ENCODE peak calls at places on chromosome 2, in nine cellular contexts. One of them, this sample, is unnamed.
A peak's percentile ranks its signal among the peaks of the same experiment; 100 is the strongest.

GRCh38 chr2:25076749-25077148 is 34.9 kb downstream of the EFR3B start:
- DNase-seq in right atrium auricular region: no peak
- DNase-seq in mucosa of descending colon: no peak
- DNase-seq in fibroblast of villous mesenchyme: no peak
- DNase-seq in cardiac muscle cell: no peak
- DNase-seq in GM06990: no peak
- DNase-seq in BJ: no peak
- DNase-seq in cardiac fibroblast: no peak
- DNase-seq in OCI-LY7: no peak
- DNase-seq in this sample: peak; percentile 25

GRCh38 chr2:105796791-105797190 is 52.1 kb downstream of the NCK2 start:
- DNase-seq in right atrium auricular region: no peak
- DNase-seq in mucosa of descending colon: no peak
- DNase-seq in fibroblast of villous mesenchyme: no peak
- DNase-seq in cardiac muscle cell: no peak
- DNase-seq in OCI-LY7: no peak
- DNase-seq in cardiac fibroblast: peak; percentile 44
- DNase-seq in GM06990: no peak
- DNase-seq in BJ: no peak
- DNase-seq in this sample: no peak

GRCh38 chr2:61950133-61950560 is 44.7 kb downstream of the COMMD1 start:
- DNase-seq in mucosa of descending colon: no peak
- DNase-seq in fibroblast of villous mesenchyme: peak; percentile 70
- DNase-seq in OCI-LY7: no peak
- DNase-seq in cardiac fibroblast: no peak
- DNase-seq in right atrium auricular region: no peak
- DNase-seq in cardiac muscle cell: no peak
- DNase-seq in BJ: no peak
- DNase-seq in GM06990: no peak
- DNase-seq in this sample: no peak

GRCh38 chr2:10161961-10162441 is 39.5 kb downstream of the RRM2 start:
- DNase-seq in GM06990: no peak
- DNase-seq in cardiac muscle cell: no peak
- DNase-seq in OCI-LY7: no peak
- DNase-seq in cardiac fibroblast: peak; percentile 64
- DNase-seq in mucosa of descending colon: peak; percentile 18
- DNase-seq in fibroblast of villous mesenchyme: no peak
- DNase-seq in BJ: no peak
- DNase-seq in right atrium auricular region: no peak
- DNase-seq in this sample: no peak

GRCh38 chr2:218039171-218039570 is 29.9 kb upstream of the RUFY4 start:
- DNase-seq in cardiac fibroblast: peak; percentile 74
- DNase-seq in right atrium auricular region: no peak
- DNase-seq in mucosa of descending colon: no peak
- DNase-seq in GM06990: no peak
- DNase-seq in OCI-LY7: no peak
- DNase-seq in BJ: no peak
- DNase-seq in fibroblast of villous mesenchyme: no peak
- DNase-seq in cardiac muscle cell: no peak
- DNase-seq in this sample: no peak

GRCh38 chr2:165536861-165537499 is 67.5 kb downstream of the CSRNP3 start:
- DNase-seq in cardiac muscle cell: no peak
- DNase-seq in GM06990: no peak
- DNase-seq in mucosa of descending colon: no peak
- DNase-seq in BJ: no peak
- DNase-seq in right atrium auricular region: no peak
- DNase-seq in cardiac fibroblast: no peak
- DNase-seq in fibroblast of villous mesenchyme: no peak
- DNase-seq in OCI-LY7: no peak
- DNase-seq in this sample: no peak

GRCh38 chr2:98175811-98176210 is 88.8 kb downstream of the VWA3B start:
- DNase-seq in cardiac muscle cell: peak; percentile 21
- DNase-seq in GM06990: no peak
- DNase-seq in BJ: no peak
- DNase-seq in cardiac fibroblast: no peak
- DNase-seq in right atrium auricular region: no peak
- DNase-seq in fibroblast of villous mesenchyme: peak; percentile 6
- DNase-seq in mucosa of descending colon: peak; percentile 69
- DNase-seq in OCI-LY7: peak; percentile 59
- DNase-seq in this sample: no peak

GRCh38 chr2:172101008-172101706 is 1.5 kb downstream of the DLX2 start:
- DNase-seq in GM06990: no peak
- DNase-seq in mucosa of descending colon: no peak
- DNase-seq in fibroblast of villous mesenchyme: no peak
- DNase-seq in right atrium auricular region: no peak
- DNase-seq in cardiac muscle cell: no peak
- DNase-seq in cardiac fibroblast: no peak
- DNase-seq in BJ: no peak
- DNase-seq in OCI-LY7: no peak
- DNase-seq in this sample: no peak

GRCh38 chr2:237467447-237468179 is 19.4 kb upstream of the MLPH start:
- DNase-seq in cardiac fibroblast: no peak
- DNase-seq in mucosa of descending colon: no peak
- DNase-seq in fibroblast of villous mesenchyme: peak; percentile 33
- DNase-seq in cardiac muscle cell: no peak
- DNase-seq in OCI-LY7: no peak
- DNase-seq in GM06990: no peak
- DNase-seq in BJ: no peak
- DNase-seq in right atrium auricular region: no peak
- DNase-seq in this sample: no peak

GRCh38 chr2:237465515-237466227 is 21.4 kb upstream of the MLPH start:
- DNase-seq in GM06990: no peak
- DNase-seq in cardiac muscle cell: no peak
- DNase-seq in mucosa of descending colon: no peak
- DNase-seq in right atrium auricular region: no peak
- DNase-seq in cardiac fibroblast: peak; percentile 99
- DNase-seq in OCI-LY7: no peak
- DNase-seq in fibroblast of villous mesenchyme: peak; percentile 98
- DNase-seq in BJ: peak; percentile 86
- DNase-seq in this sample: no peak

GRCh38 chr2:237459741-237460174 is 27.3 kb upstream of the MLPH start:
- DNase-seq in OCI-LY7: no peak
- DNase-seq in BJ: peak; percentile 73
- DNase-seq in cardiac muscle cell: no peak
- DNase-seq in mucosa of descending colon: no peak
- DNase-seq in fibroblast of villous mesenchyme: peak; percentile 78
- DNase-seq in cardiac fibroblast: peak; percentile 96
- DNase-seq in GM06990: no peak
- DNase-seq in right atrium auricular region: no peak
- DNase-seq in this sample: no peak

GRCh38 chr2:237466266-237466665 is 20.8 kb upstream of the MLPH start:
- DNase-seq in right atrium auricular region: no peak
- DNase-seq in OCI-LY7: no peak
- DNase-seq in cardiac fibroblast: no peak
- DNase-seq in mucosa of descending colon: no peak
- DNase-seq in cardiac muscle cell: no peak
- DNase-seq in BJ: no peak
- DNase-seq in GM06990: no peak
- DNase-seq in fibroblast of villous mesenchyme: peak; percentile 97
- DNase-seq in this sample: no peak

GRCh38 chr2:237464757-237465391 is 22.2 kb upstream of the MLPH start:
- DNase-seq in cardiac muscle cell: no peak
- DNase-seq in fibroblast of villous mesenchyme: no peak
- DNase-seq in OCI-LY7: no peak
- DNase-seq in cardiac fibroblast: peak; percentile 53
- DNase-seq in right atrium auricular region: no peak
- DNase-seq in mucosa of descending colon: no peak
- DNase-seq in GM06990: no peak
- DNase-seq in BJ: no peak
- DNase-seq in this sample: no peak
- H3K4me3 ChIP-seq in cardiac muscle cell: no peak overlapping the region
- H3K4me3 ChIP-seq in fibroblast of villous mesenchyme: no peak overlapping the region
- H3K4me3 ChIP-seq in OCI-LY7: no peak overlapping the region
- H3K4me3 ChIP-seq in cardiac fibroblast: no peak overlapping the region
- H3K4me3 ChIP-seq in right atrium auricular region: no peak overlapping the region
- H3K4me3 ChIP-seq in mucosa of descending colon: no peak overlapping the region
- H3K4me3 ChIP-seq in GM06990: no peak overlapping the region
- H3K4me3 ChIP-seq in BJ: no peak overlapping the region
- H3K4me3 ChIP-seq in this sample: no peak overlapping the region

GRCh38 chr2:95276244-95276887 is 2.1 kb downstream of the PROM2 start:
- DNase-seq in cardiac fibroblast: no peak
- DNase-seq in mucosa of descending colon: no peak
- DNase-seq in fibroblast of villous mesenchyme: no peak
- DNase-seq in right atrium auricular region: no peak
- DNase-seq in BJ: no peak
- DNase-seq in cardiac muscle cell: no peak
- DNase-seq in GM06990: no peak
- DNase-seq in OCI-LY7: no peak
- DNase-seq in this sample: no peak

GRCh38 chr2:95276888-95277245 is 2.6 kb downstream of the PROM2 start:
- DNase-seq in fibroblast of villous mesenchyme: no peak
- DNase-seq in BJ: no peak
- DNase-seq in GM06990: no peak
- DNase-seq in cardiac muscle cell: no peak
- DNase-seq in cardiac fibroblast: no peak
- DNase-seq in mucosa of descending colon: no peak
- DNase-seq in OCI-LY7: no peak
- DNase-seq in right atrium auricular region: no peak
- DNase-seq in this sample: no peak

GRCh38 chr2:95275151-95275515 is 884 bp downstream of the PROM2 start:
- DNase-seq in mucosa of descending colon: no peak
- DNase-seq in cardiac fibroblast: no peak
- DNase-seq in BJ: no peak
- DNase-seq in OCI-LY7: no peak
- DNase-seq in cardiac muscle cell: no peak
- DNase-seq in GM06990: no peak
- DNase-seq in right atrium auricular region: no peak
- DNase-seq in fibroblast of villous mesenchyme: no peak
- DNase-seq in this sample: no peak

GRCh38 chr2:95274291-95275150 is at the start of gene PROM2:
- DNase-seq in OCI-LY7: no peak
- DNase-seq in GM06990: no peak
- DNase-seq in right atrium auricular region: no peak
- DNase-seq in fibroblast of villous mesenchyme: no peak
- DNase-seq in mucosa of descending colon: peak; percentile 91
- DNase-seq in BJ: no peak
- DNase-seq in cardiac fibroblast: no peak
- DNase-seq in cardiac muscle cell: no peak
- DNase-seq in this sample: no peak

DNA sequence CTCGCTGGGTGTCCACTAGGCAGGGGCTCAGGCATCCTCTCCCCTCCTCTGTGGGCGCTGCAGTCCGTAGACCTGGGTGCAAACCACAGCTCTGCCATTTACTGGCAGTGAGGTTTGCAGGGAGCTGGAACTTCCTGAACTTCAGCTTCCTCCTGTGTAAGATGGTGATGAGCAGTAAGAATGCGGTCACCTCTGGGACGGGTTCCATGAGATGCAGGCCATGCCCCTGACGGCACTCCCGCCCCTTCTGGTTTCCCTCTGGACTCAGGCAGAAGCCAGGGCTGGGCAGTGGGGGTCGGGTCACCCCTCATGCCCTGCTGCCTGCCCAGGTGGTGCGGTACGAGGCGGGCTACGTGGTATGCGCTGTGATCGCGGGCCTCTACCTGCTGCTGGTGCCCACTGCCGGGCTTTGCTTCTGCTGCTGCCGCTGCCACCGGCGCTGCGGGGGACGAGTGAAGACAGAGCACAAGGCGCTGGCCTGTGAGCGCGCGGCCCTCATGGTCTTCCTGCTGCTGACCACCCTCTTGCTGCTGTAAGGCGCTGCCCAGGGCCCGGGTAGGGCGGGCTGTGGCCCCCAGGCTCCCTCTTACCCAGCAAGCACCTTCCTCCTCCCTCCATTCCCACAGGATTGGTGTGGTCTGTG is 1.5 kb downstream of the PROM2 start:
- DNase-seq in OCI-LY7: no peak
- DNase-seq in GM06990: no peak
- DNase-seq in BJ: no peak
- DNase-seq in fibroblast of villous mesenchyme: no peak
- DNase-seq in mucosa of descending colon: peak; percentile 52
- DNase-seq in right atrium auricular region: no peak
- DNase-seq in cardiac muscle cell: no peak
- DNase-seq in cardiac fibroblast: peak; percentile 2
- DNase-seq in this sample: no peak
- H3K4me3 ChIP-seq in OCI-LY7: no peak overlapping the region
- H3K4me3 ChIP-seq in GM06990: no peak overlapping the region
- H3K4me3 ChIP-seq in BJ: no peak overlapping the region
- H3K4me3 ChIP-seq in fibroblast of villous mesenchyme: no peak overlapping the region
- H3K4me3 ChIP-seq in mucosa of descending colon: no peak overlapping the region
- H3K4me3 ChIP-seq in right atrium auricular region: no peak overlapping the region
- H3K4me3 ChIP-seq in cardiac muscle cell: no peak overlapping the region
- H3K4me3 ChIP-seq in cardiac fibroblast: no peak overlapping the region
- H3K4me3 ChIP-seq in this sample: no peak overlapping the region

DNA sequence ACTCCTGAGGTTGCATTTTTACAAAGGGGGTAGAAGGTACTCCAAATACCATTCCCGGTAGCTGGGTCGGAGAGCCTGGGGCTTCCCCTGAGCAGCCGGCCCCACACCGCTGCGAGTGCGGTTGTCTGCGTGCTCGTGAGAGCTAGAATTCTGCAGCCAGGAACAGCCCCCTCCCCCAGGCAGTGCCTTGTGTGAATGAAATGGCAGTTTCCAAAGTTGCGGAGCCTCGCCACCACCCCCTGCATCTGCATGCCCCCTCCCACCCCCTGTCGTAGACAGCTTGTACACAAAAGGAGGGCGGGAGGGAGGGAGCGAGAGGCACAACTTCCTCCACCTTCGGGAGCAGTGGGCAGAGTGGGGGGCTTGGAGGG is 1.1 kb downstream of the MYCN start:
- DNase-seq in BJ: no peak
- DNase-seq in OCI-LY7: no peak
- DNase-seq in GM06990: no peak
- DNase-seq in fibroblast of villous mesenchyme: no peak
- DNase-seq in cardiac fibroblast: no peak
- DNase-seq in cardiac muscle cell: peak; percentile 85
- DNase-seq in right atrium auricular region: no peak
- DNase-seq in mucosa of descending colon: no peak
- DNase-seq in this sample: peak; percentile 57
- H3K4me3 ChIP-seq in BJ: no peak overlapping the region
- H3K4me3 ChIP-seq in OCI-LY7: no peak overlapping the region
- H3K4me3 ChIP-seq in GM06990: no peak overlapping the region
- H3K4me3 ChIP-seq in fibroblast of villous mesenchyme: no peak overlapping the region
- H3K4me3 ChIP-seq in cardiac fibroblast: no peak overlapping the region
- H3K4me3 ChIP-seq in cardiac muscle cell: peak overlapping the region; percentile 98
- H3K4me3 ChIP-seq in right atrium auricular region: peak overlapping the region; percentile 52
- H3K4me3 ChIP-seq in mucosa of descending colon: no peak overlapping the region
- H3K4me3 ChIP-seq in this sample: peak overlapping the region; percentile 56

GRCh38 chr2:180985771-180986395 is 5.5 kb downstream of the UBE2E3 start:
- DNase-seq in mucosa of descending colon: no peak
- DNase-seq in BJ: no peak
- DNase-seq in fibroblast of villous mesenchyme: no peak
- DNase-seq in OCI-LY7: no peak
- DNase-seq in GM06990: no peak
- DNase-seq in cardiac fibroblast: no peak
- DNase-seq in right atrium auricular region: no peak
- DNase-seq in cardiac muscle cell: peak; percentile 35
- DNase-seq in this sample: peak; percentile 65

GRCh38 chr2:180987146-180987545 is 6.7 kb downstream of the UBE2E3 start:
- DNase-seq in right atrium auricular region: no peak
- DNase-seq in cardiac muscle cell: no peak
- DNase-seq in GM06990: no peak
- DNase-seq in OCI-LY7: no peak
- DNase-seq in mucosa of descending colon: no peak
- DNase-seq in fibroblast of villous mesenchyme: no peak
- DNase-seq in cardiac fibroblast: no peak
- DNase-seq in BJ: no peak
- DNase-seq in this sample: no peak

GRCh38 chr2:180980943-180981898 is 816 bp downstream of the UBE2E3 start:
- DNase-seq in GM06990: peak; percentile 53
- DNase-seq in fibroblast of villous mesenchyme: peak; percentile 41
- DNase-seq in cardiac fibroblast: peak; percentile 54
- DNase-seq in mucosa of descending colon: peak; percentile 41
- DNase-seq in right atrium auricular region: no peak
- DNase-seq in cardiac muscle cell: peak; percentile 53
- DNase-seq in BJ: no peak
- DNase-seq in OCI-LY7: peak; percentile 55
- DNase-seq in this sample: peak; percentile 35

GRCh38 chr2:180980185-180980942 is at the start of gene UBE2E3:
- DNase-seq in mucosa of descending colon: peak; percentile 85
- DNase-seq in BJ: no peak
- DNase-seq in cardiac muscle cell: peak; percentile 84
- DNase-seq in right atrium auricular region: peak; percentile 78
- DNase-seq in GM06990: peak; percentile 90
- DNase-seq in fibroblast of villous mesenchyme: peak; percentile 82
- DNase-seq in cardiac fibroblast: peak; percentile 80
- DNase-seq in OCI-LY7: peak; percentile 81
- DNase-seq in this sample: peak; percentile 92

GRCh38 chr2:180983468-180984388 is 3.3 kb downstream of the UBE2E3 start:
- DNase-seq in cardiac fibroblast: peak; percentile 69
- DNase-seq in right atrium auricular region: no peak
- DNase-seq in cardiac muscle cell: peak; percentile 73
- DNase-seq in fibroblast of villous mesenchyme: peak; percentile 57
- DNase-seq in mucosa of descending colon: peak; percentile 62
- DNase-seq in BJ: no peak
- DNase-seq in OCI-LY7: peak; percentile 73
- DNase-seq in GM06990: no peak
- DNase-seq in this sample: peak; percentile 87
- H3K4me3 ChIP-seq in cardiac fibroblast: no peak overlapping the region
- H3K4me3 ChIP-seq in right atrium auricular region: no peak overlapping the region
- H3K4me3 ChIP-seq in cardiac muscle cell: peak overlapping the region; percentile 92
- H3K4me3 ChIP-seq in fibroblast of villous mesenchyme: peak overlapping the region; percentile 37
- H3K4me3 ChIP-seq in mucosa of descending colon: no peak overlapping the region
- H3K4me3 ChIP-seq in BJ: no peak overlapping the region
- H3K4me3 ChIP-seq in OCI-LY7: peak overlapping the region; percentile 42
- H3K4me3 ChIP-seq in GM06990: no peak overlapping the region
- H3K4me3 ChIP-seq in this sample: peak overlapping the region; percentile 61

This sample was measured in HAP-1.